ENCODE peak calls at places on chromosome 7, in seven cellular contexts. X is neuronal stem cell, W is H9, D is IMR-90, U is H1, S is mesenchymal stem cell, A is trophoblast cell. Q is an unnamed sample.

GRCh38 chr7:132472463-132473120 is 103.7 kb downstream of the PLXNA4 start:
- DNase-seq in X (no peak), W (no peak), D (no peak), U (no peak), S (peak; percentile 56), A (peak; percentile 18), Q (peak; percentile 77)

GRCh38 chr7:142611566-142612250 is 137.6 kb upstream of the PRSS1 start:
- DNase-seq in X (no peak), W (no peak), D (no peak), U (no peak), S (peak; percentile 48), A (peak; percentile 77), Q (no peak)

GRCh38 chr7:141427134-141427533 is 124.1 kb upstream of the AGK start:
- DNase-seq in X (no peak), W (no peak), D (no peak), U (no peak), S (no peak), A (no peak), Q (no peak)

GRCh38 chr7:54465095-54465494 is 77.1 kb upstream of the VSTM2A start:
- DNase-seq in X (no peak), W (no peak), D (no peak), U (no peak), S (no peak), A (no peak), Q (no peak)

GRCh38 chr7:39357648-39358047 is 208.6 kb upstream of the YAE1 start:
- DNase-seq in X (peak; percentile 9), W (peak; percentile 47), D (no peak), U (peak; percentile 78), S (no peak), A (no peak), Q (peak; percentile 36)

GRCh38 chr7:66267249-66267648 is 62.1 kb downstream of the TPST1 start:
- DNase-seq in X (no peak), W (no peak), D (peak; percentile 91), U (no peak), S (peak; percentile 91), A (peak; percentile 6), Q (no peak)

GRCh38 chr7:92924800-92925199 is 88.4 kb upstream of the CDK6 start:
- DNase-seq in X (no peak), W (no peak), D (no peak), U (no peak), S (no peak), A (peak; percentile 9), Q (no peak)

GRCh38 chr7:114857605-114858004 is 64.3 kb upstream of the MDFIC start:
- DNase-seq in X (no peak), W (no peak), D (peak; percentile 15), U (no peak), S (no peak), A (no peak), Q (peak; percentile 22)

GRCh38 chr7:78588393-78588792 is 789.8 kb downstream of the PHTF2 start:
- DNase-seq in X (no peak), W (no peak), D (no peak), U (no peak), S (no peak), A (no peak), Q (no peak)

GRCh38 chr7:13057462-13058200 is 370.2 kb downstream of the ARL4A start:
- DNase-seq in X (no peak), W (no peak), D (no peak), U (no peak), S (peak; percentile 18), A (no peak), Q (no peak)

GRCh38 chr7:125773113-125773800 is 843.6 kb upstream of the POT1 start:
- DNase-seq in X (no peak), W (peak; percentile 67), D (no peak), U (peak; percentile 48), S (no peak), A (no peak), Q (peak; percentile 8)

GRCh38 chr7:139515266-139515665 is 8.2 kb upstream of the CLEC2L start:
- DNase-seq in X (no peak), W (peak; percentile 67), D (no peak), U (no peak), S (no peak), A (no peak), Q (peak; percentile 37)
- H4K8ac ChIP-seq in X (no peak overlapping the region), W (no peak overlapping the region), D (no peak overlapping the region), U (no peak overlapping the region), S (no peak overlapping the region), A (no peak overlapping the region), Q (no peak overlapping the region)

DNA sequence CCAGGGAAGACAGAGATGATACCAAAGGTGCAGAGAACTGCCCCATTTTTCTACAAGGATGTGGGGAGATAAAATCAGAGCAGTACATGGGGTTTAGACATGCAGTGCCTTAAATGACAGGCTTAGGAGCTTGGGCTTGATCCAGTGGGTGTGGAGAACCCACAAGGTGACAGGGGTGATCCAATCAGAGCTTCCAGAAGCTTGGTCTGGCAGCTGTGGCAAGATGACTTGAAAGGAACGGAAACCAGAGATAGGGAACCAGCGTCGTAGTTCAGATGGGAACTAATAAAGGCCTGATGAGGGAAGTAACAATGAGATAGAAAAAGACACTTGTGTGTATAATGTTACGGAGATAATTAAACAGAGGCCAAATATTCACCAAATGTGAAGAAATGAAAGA is 80.7 kb downstream of the SLC37A3 start:
- DNase-seq in X (no peak), W (no peak), D (no peak), U (no peak), S (no peak), A (peak; percentile 15), Q (no peak)
- H2BK120ac ChIP-seq in X (no peak overlapping the region), W (no peak overlapping the region), D (no peak overlapping the region), U (no peak overlapping the region), S (no peak overlapping the region), A (no peak overlapping the region), Q (no peak overlapping the region)

GRCh38 chr7:95547949-95548348 is 48.4 kb downstream of the PDK4 start:
- DNase-seq in X (no peak), W (no peak), D (no peak), U (no peak), S (no peak), A (no peak), Q (no peak)

GRCh38 chr7:95545007-95545615 is 51.2 kb downstream of the PDK4 start:
- DNase-seq in X (no peak), W (no peak), D (peak; percentile 65), U (no peak), S (peak; percentile 77), A (peak; percentile 76), Q (peak; percentile 67)

GRCh38 chr7:95547356-95547755 is 49.0 kb downstream of the PDK4 start:
- DNase-seq in X (no peak), W (no peak), D (no peak), U (no peak), S (no peak), A (no peak), Q (no peak)

GRCh38 chr7:95545666-95546065 is 50.6 kb downstream of the PDK4 start:
- DNase-seq in X (no peak), W (no peak), D (no peak), U (no peak), S (no peak), A (no peak), Q (no peak)

GRCh38 chr7:95546647-95547046 is 49.7 kb downstream of the PDK4 start:
- DNase-seq in X (no peak), W (no peak), D (no peak), U (no peak), S (no peak), A (no peak), Q (no peak)
- H3K4me1 ChIP-seq in X (peaks cover 3% of the 10 kb centered on the region), W (no peaks in the 10 kb centered on the region), D (no peaks in the 10 kb centered on the region), U (no peaks in the 10 kb centered on the region), S (peaks cover 8% of the 10 kb centered on the region), A (no peaks in the 10 kb centered on the region), Q (no peaks in the 10 kb centered on the region)

GRCh38 chr7:107327986-107328569 is 141.8 kb upstream of the GPR22 start:
- DNase-seq in X (no peak), W (no peak), D (peak; percentile 51), U (no peak), S (peak; percentile 6), A (peak; percentile 97), Q (no peak)
- H4K8ac ChIP-seq in X (no peak overlapping the region), W (no peak overlapping the region), D (no peak overlapping the region), U (no peak overlapping the region), S (no peak overlapping the region), A (no peak overlapping the region), Q (no peak overlapping the region)

DNA sequence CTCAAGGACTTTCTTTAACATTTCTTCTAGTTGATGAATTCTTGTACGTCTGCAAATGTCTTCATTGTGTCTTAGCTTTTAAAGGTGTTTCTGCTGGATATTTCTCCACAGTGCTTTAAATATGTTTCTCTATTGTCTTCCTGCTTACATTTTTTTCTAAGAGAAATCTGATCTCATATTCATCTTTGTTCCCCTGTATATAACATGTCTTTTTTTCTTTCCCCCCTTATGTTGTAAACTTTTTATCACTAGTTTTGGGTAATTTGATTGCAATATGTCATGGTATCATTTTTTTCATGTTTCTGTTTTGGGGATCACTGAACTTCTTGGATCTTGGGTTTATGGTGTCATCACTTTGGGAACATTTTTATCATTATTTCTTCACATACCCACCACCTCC is 7.5 kb downstream of the RBAK start:
- DNase-seq in X (no peak), W (no peak), D (no peak), U (no peak), S (no peak), A (no peak), Q (no peak)
- H2BK120ac ChIP-seq in X (no peak overlapping the region), W (no peak overlapping the region), D (no peak overlapping the region), U (no peak overlapping the region), S (no peak overlapping the region), A (no peak overlapping the region), Q (no peak overlapping the region)

DNA sequence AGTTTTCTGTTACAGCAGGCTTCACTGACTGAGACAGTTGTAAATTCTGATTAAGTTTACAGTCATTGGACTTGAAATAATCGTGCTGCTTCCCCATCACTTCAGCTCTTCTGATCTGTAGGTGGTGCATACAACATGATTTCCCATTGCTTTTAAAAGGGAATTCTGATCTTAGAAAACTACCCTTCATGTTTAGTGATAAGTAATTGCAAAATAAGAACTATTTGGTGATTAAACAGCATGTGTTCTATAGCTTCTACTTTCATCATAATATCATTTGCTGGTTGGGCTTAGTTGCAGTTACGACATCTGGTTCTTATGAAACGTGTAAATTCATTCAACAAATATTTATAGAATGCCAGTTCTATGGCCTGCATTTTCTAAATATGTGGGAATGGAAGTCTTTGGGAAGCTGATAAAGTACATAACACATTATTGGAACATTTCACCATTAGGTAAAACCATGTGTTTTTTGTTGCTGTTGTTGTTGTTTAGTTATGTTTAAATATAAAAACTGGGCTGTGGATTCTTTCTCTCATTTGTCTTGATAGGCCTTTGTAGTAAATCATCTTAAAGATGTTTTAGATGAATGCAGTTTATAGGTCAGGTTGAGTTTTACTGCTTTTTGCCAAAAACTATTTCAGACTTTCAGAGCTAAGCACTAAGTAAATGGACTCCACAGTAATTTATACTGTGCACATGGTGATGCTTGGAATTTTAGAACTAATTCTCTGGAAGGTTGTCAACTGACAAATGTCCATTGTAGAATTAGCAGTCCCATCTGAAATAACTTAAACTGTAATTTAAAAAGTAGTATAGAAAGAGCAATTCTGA is 13.1 kb downstream of the GNAI1 start:
- DNase-seq in X (no peak), W (no peak), D (peak; percentile 87), U (no peak), S (peak; percentile 87), A (peak; percentile 95), Q (no peak)
- H3K4me1 ChIP-seq in X (peaks cover 12% of the 10 kb centered on the region), W (no peaks in the 10 kb centered on the region), D (peaks cover 21% of the 10 kb centered on the region), U (peaks cover 19% of the 10 kb centered on the region), S (peaks cover 4% of the 10 kb centered on the region), A (peaks cover 4% of the 10 kb centered on the region), Q (peaks cover 12% of the 10 kb centered on the region)

GRCh38 chr7:137674551-137675409 is 172.0 kb downstream of the DGKI start:
- DNase-seq in X (no peak), W (no peak), D (no peak), U (no peak), S (no peak), A (no peak), Q (no peak)
- H4K8ac ChIP-seq in X (no peak overlapping the region), W (no peak overlapping the region), D (no peak overlapping the region), U (no peak overlapping the region), S (no peak overlapping the region), A (no peak overlapping the region), Q (no peak overlapping the region)